ENCODE peak calls at places on chromosomes 7 and 10, in six cellular contexts. Y is heart left ventricle, B is brain microvascular endothelial cell, W is endothelial cell of umbilical vein, T is endodermal cell, N is WTC11. A is an unnamed sample.

GRCh38 chr10:100687143-100687953 is 58.0 kb upstream of the PAX2 start:
- DNase-seq in Y (no peak), B (no peak), W (no peak), T (no peak), N (no peak), A (no peak)

GRCh38 chr7:128830231-128831177 is at the start of gene FLNC:
- DNase-seq in Y (peak), B (peak), W (peak), T (peak), N (peak), A (peak)

GRCh38 chr7:35725280-35725680 is 30.3 kb upstream of the HERPUD2 start:
- DNase-seq in Y (no peak), B (no peak), W (no peak), T (no peak), N (no peak), A (peak)

GRCh38 chr10:77383861-77384553 is 253.6 kb downstream of the KCNMA1 start:
- DNase-seq in Y (no peak), B (peak), W (no peak), T (peak), N (no peak), A (no peak)

GRCh38 chr10:123069271-123069670 is 60.5 kb downstream of the ACADSB start:
- DNase-seq in Y (no peak), B (no peak), W (no peak), T (no peak), N (no peak), A (no peak)

GRCh38 chr10:77251297-77252013 is 386.2 kb downstream of the KCNMA1 start:
- DNase-seq in Y (no peak), B (peak), W (peak), T (peak), N (peak), A (no peak)

GRCh38 chr10:101379663-101380352 is 25.8 kb downstream of the BTRC start:
- DNase-seq in Y (no peak), B (no peak), W (no peak), T (no peak), N (no peak), A (no peak)

GRCh38 chr7:50534690-50535290 is 30.4 kb downstream of the DDC start:
- DNase-seq in Y (no peak), B (peak), W (peak), T (peak), N (no peak), A (no peak)

GRCh38 chr10:110353244-110354119 is 48.8 kb upstream of the SMNDC1 start:
- DNase-seq in Y (no peak), B (peak), W (peak), T (peak), N (peak), A (no peak)
- TF ChIP-seq CTCF in Y (no peak), B (peak), W (no peak), T (no peak), N (no peak), A (no peak)

GRCh38 chr7:99949645-99950228 is 20.3 kb upstream of the GJC3 start:
- DNase-seq in Y (no peak), B (no peak), W (peak), T (no peak), N (no peak), A (no peak)
- TF ChIP-seq CTCF in Y (peak), B (peak), W (peak), T (peak), N (no peak), A (peak)

DNA sequence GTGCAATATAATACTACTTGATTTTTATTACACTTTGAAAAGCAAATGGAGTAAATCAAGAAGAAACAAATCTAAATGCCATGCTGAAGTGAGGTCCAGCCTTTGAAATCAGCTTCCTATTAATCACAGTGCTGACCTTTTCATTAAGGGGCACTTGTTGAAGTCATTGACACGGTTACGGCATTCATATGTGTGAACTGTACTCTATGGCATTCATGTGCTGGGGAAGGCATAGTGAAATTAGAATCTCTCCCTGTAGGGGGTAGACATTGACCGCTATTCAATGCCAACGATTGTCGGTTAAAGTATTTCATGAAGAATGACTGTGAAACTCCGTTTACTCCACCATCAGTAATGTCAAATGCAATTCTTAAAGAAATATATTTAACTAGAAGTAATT is 296.1 kb upstream of the SEMA3A start:
- DNase-seq in Y (no peak), B (peak), W (no peak), T (no peak), N (no peak), A (no peak)
- TF ChIP-seq CTCF in Y (no peak), B (peak), W (no peak), T (no peak), N (no peak), A (peak)

GRCh38 chr7:2484868-2485267 is 8.7 kb upstream of the GRIFIN start:
- DNase-seq in Y (no peak), B (no peak), W (no peak), T (no peak), N (no peak), A (no peak)

GRCh38 chr7:2483495-2483894 is 7.3 kb upstream of the GRIFIN start:
- DNase-seq in Y (no peak), B (no peak), W (no peak), T (no peak), N (no peak), A (no peak)

GRCh38 chr7:2481195-2481594 is 5.0 kb upstream of the GRIFIN start:
- DNase-seq in Y (no peak), B (no peak), W (no peak), T (no peak), N (no peak), A (no peak)

GRCh38 chr7:2480071-2480410 is 3.8 kb upstream of the GRIFIN start:
- DNase-seq in Y (no peak), B (no peak), W (no peak), T (peak), N (no peak), A (peak)

GRCh38 chr7:2482725-2483451 is 6.7 kb upstream of the GRIFIN start:
- DNase-seq in Y (no peak), B (no peak), W (no peak), T (peak), N (no peak), A (no peak)
- TF ChIP-seq CTCF in Y (no peak), B (no peak), W (no peak), T (peak), N (no peak), A (no peak)

DNA sequence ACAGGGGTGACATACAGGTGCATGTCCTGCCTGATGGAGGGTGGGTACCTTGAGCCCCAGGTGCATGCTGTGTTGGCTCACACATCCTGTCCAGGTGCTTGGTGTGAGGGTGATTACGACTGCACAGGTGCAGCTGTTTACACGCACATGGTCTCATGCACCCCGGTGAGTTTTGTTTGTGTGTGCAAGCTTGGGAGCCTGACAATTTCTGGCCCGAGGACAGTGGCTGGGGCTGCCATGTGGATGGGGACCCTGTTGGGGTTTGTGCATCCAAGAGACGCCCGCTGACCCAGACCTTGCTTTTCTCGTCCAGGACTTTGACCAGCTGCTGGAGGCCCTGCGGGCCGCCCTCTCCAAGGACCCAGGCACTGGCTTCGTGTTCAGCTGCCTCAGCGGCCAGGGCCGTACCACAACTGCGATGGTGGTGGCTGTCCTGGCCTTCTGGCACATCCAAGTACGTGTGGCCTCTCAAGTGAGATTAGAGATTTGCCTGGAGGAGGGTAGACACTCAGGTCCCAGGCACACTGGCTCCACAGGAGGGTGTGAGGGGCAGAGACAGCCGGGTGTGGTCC is 61.7 kb downstream of the PRF1 start:
- DNase-seq in Y (no peak), B (no peak), W (no peak), T (no peak), N (no peak), A (no peak)
- TF ChIP-seq CTCF in Y (no peak), B (no peak), W (no peak), T (no peak), N (no peak), A (no peak)

A was measured in kidney.